ENCODE peak calls at places on chromosome 12, in seven cellular contexts. O, Q, G, P, L, F and K are unnamed samples.

GRCh38 chr12:5083955-5084849 is 40.5 kb downstream of the KCNA5 start:
- ATAC-seq in F (peak), L (peak), G (peak), O (peak), Q (no peak), P (no peak), K (peak)

GRCh38 chr12:124393831-124394230 is 98.9 kb downstream of the RFLNA start:
- ATAC-seq in P (no peak), L (no peak), O (no peak), Q (no peak), G (no peak), F (no peak), K (no peak)

GRCh38 chr12:92108651-92109050 is 37.0 kb downstream of the BTG1 start:
- ATAC-seq in F (peak), O (no peak), L (no peak), P (no peak), G (no peak), Q (peak), K (peak)

GRCh38 chr12:111437816-111438454 is 32.2 kb downstream of the SH2B3 start:
- ATAC-seq in P (no peak), L (peak), G (peak), F (peak), Q (peak), O (no peak), K (peak)

GRCh38 chr12:9881246-9881645 is at the start of gene KLRF2:
- ATAC-seq in Q (no peak), F (no peak), L (no peak), G (no peak), P (no peak), O (no peak), K (no peak)

GRCh38 chr12:54240971-54241588 is 38.8 kb downstream of the CBX5 start:
- ATAC-seq in L (no peak), Q (no peak), G (no peak), F (no peak), O (no peak), P (no peak), K (no peak)

GRCh38 chr12:104463371-104463770 is 6.6 kb downstream of the CHST11 start:
- ATAC-seq in G (no peak), L (no peak), P (no peak), Q (no peak), O (no peak), F (no peak), K (no peak)

GRCh38 chr12:25135531-25136154 is 59.3 kb downstream of the DNAI7 start:
- ATAC-seq in F (no peak), Q (no peak), P (peak), O (no peak), G (no peak), L (peak), K (no peak)

GRCh38 chr12:124379938-124380754 is 85.3 kb downstream of the RFLNA start:
- ATAC-seq in G (peak), F (peak), P (no peak), Q (peak), O (peak), L (peak), K (peak)

GRCh38 chr12:67633708-67634107 is 14.8 kb upstream of the DYRK2 start:
- ATAC-seq in O (no peak), Q (peak), G (no peak), L (no peak), P (no peak), F (no peak), K (no peak)

GRCh38 chr12:3255071-3255470 is 177.9 kb downstream of the TSPAN9 start:
- ATAC-seq in G (peak), O (peak), F (no peak), L (no peak), P (no peak), Q (no peak), K (no peak)

GRCh38 chr12:18861287-18861858 is 123.5 kb downstream of the CAPZA3 start:
- ATAC-seq in L (no peak), Q (no peak), O (no peak), F (peak), P (peak), G (no peak), K (no peak)

GRCh38 chr12:81500788-81501187 is 258.4 kb downstream of the PPFIA2 start:
- ATAC-seq in P (no peak), Q (no peak), L (no peak), F (no peak), G (peak), O (no peak), K (no peak)

GRCh38 chr12:122893208-122894151 is 2.4 kb downstream of the VPS37B start:
- ATAC-seq in F (no peak), G (no peak), Q (peak), P (no peak), L (no peak), O (no peak), K (no peak)

GRCh38 chr12:122265931-122266771 is at the start of gene VPS33A:
- ATAC-seq in Q (peak), G (peak), L (peak), P (peak), F (peak), O (peak), K (peak)

GRCh38 chr12:92608418-92609091 is 94.2 kb upstream of the PLEKHG7 start:
- ATAC-seq in F (peak), O (no peak), L (peak), P (peak), G (no peak), Q (no peak), K (no peak)

GRCh38 chr12:71682466-71682865 is 3.4 kb upstream of the TMEM19 start:
- ATAC-seq in L (no peak), G (no peak), O (peak), F (no peak), Q (no peak), P (no peak), K (no peak)

GRCh38 chr12:9597365-9597764 is 10.4 kb downstream of the KLRB1 start:
- ATAC-seq in Q (no peak), L (no peak), P (no peak), F (no peak), O (no peak), G (no peak), K (no peak)

GRCh38 chr12:27772328-27773049 is 7.5 kb upstream of the KLHL42 start:
- ATAC-seq in Q (no peak), G (no peak), F (no peak), O (no peak), P (peak), L (peak), K (no peak)

GRCh38 chr12:124532331-124532750 is 35.1 kb downstream of the NCOR2 start:
- ATAC-seq in L (no peak), O (no peak), P (no peak), G (no peak), Q (no peak), F (no peak), K (no peak)

GRCh38 chr12:30754383-30754749 is 385 bp downstream of the CAPRIN2 start:
- ATAC-seq in L (peak), P (peak), G (no peak), O (no peak), F (peak), Q (no peak), K (no peak)

GRCh38 chr12:52215587-52216031 is 17.4 kb upstream of the KRT7 start:
- ATAC-seq in L (peak), F (peak), O (peak), G (no peak), P (peak), Q (no peak), K (peak)

GRCh38 chr12:4829161-4829792 is 80.4 kb upstream of the KCNA1 start:
- ATAC-seq in L (no peak), O (no peak), P (no peak), F (no peak), G (no peak), Q (no peak), K (no peak)

GRCh38 chr12:63820427-63820826 is 24.1 kb upstream of the SRGAP1 start:
- ATAC-seq in F (no peak), O (no peak), P (no peak), L (no peak), Q (no peak), G (no peak), K (no peak)

GRCh38 chr12:638948-639557 is 24.2 kb downstream of the NINJ2 start:
- ATAC-seq in O (no peak), G (no peak), Q (no peak), L (no peak), F (no peak), P (no peak), K (no peak)

GRCh38 chr12:131091413-131091975 is 137.8 kb downstream of the ADGRD1 start:
- ATAC-seq in F (no peak), G (no peak), O (no peak), P (no peak), L (no peak), Q (no peak), K (no peak)

GRCh38 chr12:62625238-62625637 is 158.6 kb downstream of the MON2 start:
- ATAC-seq in L (no peak), Q (no peak), F (no peak), O (no peak), G (peak), P (no peak), K (no peak)

GRCh38 chr12:23895792-23896218 is 53.7 kb downstream of the SOX5 start:
- ATAC-seq in F (no peak), P (no peak), Q (no peak), O (no peak), L (no peak), G (no peak), K (no peak)

GRCh38 chr12:121827351-121828099 is 23.7 kb downstream of the SETD1B start:
- ATAC-seq in O (no peak), L (no peak), P (peak), F (peak), G (no peak), Q (no peak), K (no peak)

GRCh38 chr12:70043490-70044138 is 199.6 kb upstream of the CNOT2 start:
- ATAC-seq in F (no peak), L (no peak), P (peak), Q (no peak), O (no peak), G (peak), K (no peak)

GRCh38 chr12:92075425-92075891 is 70.2 kb downstream of the BTG1 start:
- ATAC-seq in Q (no peak), P (no peak), O (no peak), G (peak), L (no peak), F (no peak), K (no peak)

GRCh38 chr12:69969011-69969410 is 144.0 kb downstream of the MYRFL start:
- ATAC-seq in Q (no peak), L (no peak), O (no peak), G (no peak), F (no peak), P (no peak), K (no peak)

GRCh38 chr12:10697872-10698271 is 24.0 kb upstream of the STYK1 start:
- ATAC-seq in F (no peak), L (no peak), O (no peak), G (no peak), Q (no peak), P (no peak), K (no peak)

GRCh38 chr12:60830381-60830780 is 1234.6 kb downstream of the SLC16A7 start:
- ATAC-seq in L (peak), P (no peak), Q (no peak), O (no peak), G (no peak), F (no peak), K (no peak)

GRCh38 chr12:3281588-3282150 is 204.5 kb downstream of the TSPAN9 start:
- ATAC-seq in O (no peak), L (no peak), F (no peak), P (no peak), Q (no peak), G (peak), K (no peak)

GRCh38 chr12:50572760-50573159 is 68.0 kb downstream of the DIP2B start:
- ATAC-seq in F (peak), O (peak), P (no peak), L (peak), Q (no peak), G (peak), K (no peak)

GRCh38 chr12:47237751-47238211 is 158.0 kb upstream of the AMIGO2 start:
- ATAC-seq in P (no peak), Q (no peak), G (no peak), F (peak), O (no peak), L (no peak), K (no peak)

GRCh38 chr12:121657305-121658008 is 12.0 kb downstream of the MORN3 start:
- ATAC-seq in F (no peak), P (no peak), Q (no peak), L (no peak), O (no peak), G (no peak), K (no peak)

GRCh38 chr12:28870839-28871440 is 278.1 kb upstream of the FAR2 start:
- ATAC-seq in G (peak), F (no peak), Q (no peak), P (no peak), O (no peak), L (peak), K (no peak)

GRCh38 chr12:2064078-2064507 is 11.3 kb downstream of the CACNA1C start:
- ATAC-seq in G (peak), P (no peak), L (peak), F (no peak), O (no peak), Q (peak), K (peak)
- H3K4me3 ChIP-seq in G (peak), P (no peak), L (no peak), F (no peak), O (no peak), Q (peak), K (peak)

GRCh38 chr12:6386522-6386921 is 2.6 kb downstream of the LTBR start:
- ATAC-seq in G (no peak), P (no peak), L (no peak), Q (no peak), F (no peak), O (no peak), K (no peak)

GRCh38 chr12:6382371-6382770 is 1.6 kb upstream of the LTBR start:
- ATAC-seq in G (no peak), Q (no peak), F (no peak), P (no peak), L (no peak), O (no peak), K (no peak)

GRCh38 chr12:6384499-6385436 is 806 bp downstream of the LTBR start:
- ATAC-seq in G (no peak), L (peak), O (peak), P (peak), Q (peak), F (peak), K (no peak)

GRCh38 chr12:6386038-6386437 is 2.1 kb downstream of the LTBR start:
- ATAC-seq in O (no peak), Q (no peak), L (no peak), F (no peak), P (no peak), G (no peak), K (no peak)

DNA sequence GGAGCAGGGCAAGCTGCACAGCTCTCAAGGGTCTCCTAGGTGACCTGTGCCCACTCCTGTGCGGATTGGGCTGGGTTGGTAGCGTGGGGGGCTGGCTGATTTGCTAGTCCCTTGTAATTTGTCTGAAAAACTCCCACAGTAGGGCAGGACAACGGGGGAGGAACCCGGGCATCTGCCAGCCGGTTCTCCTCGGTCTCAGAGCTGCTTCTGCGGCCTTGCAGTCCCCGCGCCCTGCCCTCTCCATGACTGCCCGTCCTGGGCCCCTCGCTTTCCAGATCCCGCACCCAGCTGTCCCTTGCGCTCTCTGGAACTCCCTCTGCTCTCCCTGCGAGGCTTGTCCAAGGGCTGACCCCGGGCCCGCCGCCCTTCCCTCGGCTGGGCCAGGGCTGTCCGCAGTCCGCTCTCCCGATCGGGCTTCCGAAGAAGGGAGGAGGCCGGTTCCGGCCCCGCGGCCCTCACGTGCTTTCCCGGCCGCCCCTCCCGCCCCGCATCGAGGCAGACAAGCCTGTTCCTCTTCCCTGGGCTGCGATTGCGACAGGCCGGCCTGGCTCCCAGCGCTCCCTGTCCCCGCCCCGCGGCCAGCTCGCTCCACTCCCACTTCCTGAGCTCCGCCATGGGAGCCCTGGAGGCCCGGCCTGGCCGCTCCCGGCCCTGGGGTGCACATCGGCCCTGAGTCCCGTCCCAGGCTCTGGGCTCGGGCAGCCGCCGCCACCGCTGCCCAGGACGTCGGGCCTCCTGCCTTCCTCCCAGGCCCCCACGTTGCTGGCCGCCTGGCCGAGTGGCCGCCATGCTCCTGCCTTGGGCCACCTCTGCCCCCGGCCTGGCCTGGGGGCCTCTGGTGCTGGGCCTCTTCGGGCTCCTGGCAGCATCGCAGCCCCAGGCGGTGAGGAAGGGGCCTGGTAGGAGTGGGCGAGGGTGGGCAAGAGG is at the start of gene LTBR:
- ATAC-seq in Q (peak), G (peak), P (peak), F (peak), O (peak), L (peak), K (peak)
- H3K4me3 ChIP-seq in Q (peak), G (peak), P (peak), F (peak), O (peak), L (peak), K (peak)

GRCh38 chr12:112979281-112979680 is 962 bp downstream of the OAS2 start:
- ATAC-seq in O (no peak), G (peak), Q (peak), P (no peak), F (no peak), L (peak), K (no peak)
- H3K4me3 ChIP-seq in O (peak), G (peak), Q (peak), P (no peak), F (no peak), L (no peak), K (peak)

GRCh38 chr12:31832740-31833540 is 104.1 kb upstream of the AMN1 start:
- ATAC-seq in Q (peak), G (peak), O (no peak), L (no peak), F (no peak), P (no peak), K (no peak)
- H3K4me3 ChIP-seq in Q (no peak), G (no peak), O (no peak), L (no peak), F (no peak), P (no peak), K (no peak)

GRCh38 chr12:88572785-88573565 is 7.3 kb downstream of the KITLG start:
- ATAC-seq in Q (no peak), L (no peak), P (no peak), F (peak), G (no peak), O (no peak), K (no peak)
- H3K4me3 ChIP-seq in Q (no peak), L (no peak), P (no peak), F (no peak), G (no peak), O (no peak), K (no peak)

GRCh38 chr12:57734586-57734985 is 4.0 kb downstream of the AGAP2 start:
- ATAC-seq in P (no peak), Q (no peak), G (no peak), L (no peak), F (no peak), O (no peak), K (no peak)

GRCh38 chr12:57735952-57736742 is 2.4 kb downstream of the AGAP2 start:
- ATAC-seq in G (peak), F (peak), P (no peak), Q (no peak), O (peak), L (peak), K (no peak)

GRCh38 chr12:57736743-57737466 is 1.6 kb downstream of the AGAP2 start:
- ATAC-seq in L (peak), P (no peak), F (peak), O (no peak), G (no peak), Q (no peak), K (no peak)

GRCh38 chr12:57733928-57734327 is 4.6 kb downstream of the AGAP2 start:
- ATAC-seq in G (no peak), O (no peak), L (no peak), P (no peak), Q (no peak), F (no peak), K (no peak)

GRCh38 chr12:57735198-57735855 is 3.2 kb downstream of the AGAP2 start:
- ATAC-seq in F (peak), P (no peak), O (no peak), G (no peak), Q (no peak), L (no peak), K (no peak)
- H3K4me3 ChIP-seq in F (peak), P (no peak), O (peak), G (peak), Q (no peak), L (no peak), K (no peak)

GRCh38 chr12:114670257-114670955 is 13.6 kb downstream of the TBX3 start:
- ATAC-seq in L (no peak), O (no peak), F (no peak), P (no peak), Q (no peak), G (no peak), K (no peak)

GRCh38 chr12:114668905-114669304 is 15.1 kb downstream of the TBX3 start:
- ATAC-seq in G (no peak), L (no peak), F (no peak), O (no peak), P (no peak), Q (no peak), K (no peak)

GRCh38 chr12:114671321-114671663 is 12.7 kb downstream of the TBX3 start:
- ATAC-seq in O (no peak), L (no peak), G (no peak), P (no peak), F (no peak), Q (no peak), K (no peak)

GRCh38 chr12:114668151-114668891 is 15.7 kb downstream of the TBX3 start:
- ATAC-seq in G (peak), O (peak), L (peak), Q (peak), F (peak), P (peak), K (peak)

GRCh38 chr12:114669501-114670256 is 14.3 kb downstream of the TBX3 start:
- ATAC-seq in L (peak), Q (no peak), P (no peak), O (no peak), F (no peak), G (no peak), K (no peak)
- H3K4me3 ChIP-seq in L (peak), Q (peak), P (no peak), O (peak), F (no peak), G (peak), K (no peak)

GRCh38 chr12:114480309-114481199 is 74.6 kb upstream of the TBX5 start:
- ATAC-seq in Q (no peak), L (no peak), G (no peak), O (no peak), P (no peak), F (peak), K (peak)
- H3K4me3 ChIP-seq in Q (peak), L (peak), G (peak), O (no peak), P (no peak), F (peak), K (peak)

GRCh38 chr12:26724309-26724702 is 108.7 kb downstream of the ITPR2 start:
- ATAC-seq in O (no peak), P (no peak), Q (no peak), L (no peak), G (no peak), F (no peak), K (no peak)
- H3K4me3 ChIP-seq in O (no peak), P (no peak), Q (no peak), L (no peak), G (no peak), F (no peak), K (no peak)